ENCODE peak calls at places on chromosomes 7 and 10, in five cellular contexts. L is heart right ventricle, G is caudate nucleus, C is GM23338, P is GM23248. K is an unnamed sample.

GRCh38 chr7:75533926-75534325 is 41.8 kb downstream of the SPDYE5 start:
- DNase-seq in L (no peak), P (no peak), C (no peak), G (no peak), K (peak)

GRCh38 chr10:18233775-18234174 is 93.6 kb downstream of the CACNB2 start:
- DNase-seq in L (peak), G (no peak), C (peak), P (no peak), K (no peak)

GRCh38 chr7:39749177-39749576 is 125.8 kb downstream of the RALA start:
- DNase-seq in P (peak), L (no peak), G (no peak), C (no peak), K (no peak)

GRCh38 chr7:102236592-102237287 is 49.9 kb upstream of the SH2B2 start:
- DNase-seq in C (peak), G (no peak), P (peak), L (peak), K (peak)

GRCh38 chr10:120559800-120560199 is 102.8 kb downstream of the PLPP4 start:
- DNase-seq in P (no peak), C (no peak), L (no peak), G (no peak), K (no peak)

GRCh38 chr10:71222541-71223364 is 10.4 kb downstream of the UNC5B start:
- DNase-seq in L (no peak), C (peak), P (peak), G (no peak), K (no peak)

GRCh38 chr10:33706191-33706590 is 371.7 kb upstream of the NRP1 start:
- DNase-seq in C (no peak), G (no peak), L (peak), P (peak), K (no peak)

GRCh38 chr10:44986670-44987069 is 8.1 kb upstream of the DEPP1 start:
- DNase-seq in G (no peak), P (no peak), L (peak), C (no peak), K (no peak)

GRCh38 chr10:30534465-30535144 is 94.9 kb downstream of the LYZL2 start:
- DNase-seq in G (peak), C (peak), L (peak), P (peak), K (peak)

GRCh38 chr10:76036962-76037361 is 605.5 kb downstream of the LRMDA start:
- DNase-seq in C (no peak), P (no peak), G (no peak), L (no peak), K (no peak)

GRCh38 chr7:6393667-6394056 is 54.1 kb downstream of the DAGLB start:
- DNase-seq in P (no peak), G (no peak), C (no peak), L (no peak), K (no peak)

GRCh38 chr10:31262672-31263071 is 56.3 kb upstream of the ZEB1 start:
- DNase-seq in C (no peak), G (no peak), L (peak), P (peak), K (peak)

GRCh38 chr7:47513741-47514241 is 68.1 kb downstream of the TNS3 start:
- DNase-seq in G (no peak), C (no peak), L (no peak), P (peak), K (no peak)

GRCh38 chr10:98528166-98528784 is 81.5 kb upstream of the HPS1 start:
- DNase-seq in P (peak), L (no peak), C (no peak), G (no peak), K (no peak)

GRCh38 chr10:105068497-105068896 is 427.4 kb downstream of the SORCS3 start:
- DNase-seq in C (no peak), L (no peak), P (peak), G (no peak), K (no peak)

GRCh38 chr7:12221414-12221813 is 10.3 kb downstream of the TMEM106B start:
- DNase-seq in L (no peak), G (no peak), P (no peak), C (no peak), K (no peak)

GRCh38 chr7:21912931-21913780 is 32.5 kb downstream of the CDCA7L start:
- DNase-seq in L (no peak), P (no peak), C (no peak), G (no peak), K (no peak)

GRCh38 chr10:110042181-110042580 is 34.4 kb downstream of the ADD3 start:
- DNase-seq in L (no peak), P (peak), G (no peak), C (no peak), K (no peak)

GRCh38 chr7:116582806-116583444 is 58.1 kb downstream of the CAV1 start:
- DNase-seq in C (no peak), L (peak), G (no peak), P (peak), K (no peak)

GRCh38 chr7:119640861-119641260 is 632.1 kb upstream of the KCND2 start:
- DNase-seq in L (no peak), C (no peak), G (no peak), P (no peak), K (no peak)

GRCh38 chr7:47501406-47501805 is 80.5 kb downstream of the TNS3 start:
- DNase-seq in C (no peak), G (no peak), P (peak), L (no peak), K (no peak)

GRCh38 chr10:58894929-58895328 is 281.5 kb upstream of the PHYHIPL start:
- DNase-seq in G (no peak), P (no peak), C (peak), L (peak), K (no peak)

GRCh38 chr10:43145313-43145712 is 7.1 kb downstream of the CSGALNACT2 start:
- DNase-seq in C (no peak), P (no peak), L (no peak), G (no peak), K (no peak)

GRCh38 chr10:1209355-1209979 is 153.3 kb downstream of the WDR37 start:
- DNase-seq in C (no peak), L (no peak), P (no peak), G (peak), K (no peak)

GRCh38 chr7:110531186-110531585 is 559.7 kb upstream of the LRRN3 start:
- DNase-seq in L (no peak), P (no peak), G (no peak), C (no peak), K (no peak)

GRCh38 chr7:12297709-12298108 is 86.6 kb downstream of the TMEM106B start:
- DNase-seq in L (no peak), C (peak), G (no peak), P (no peak), K (no peak)

GRCh38 chr7:23530355-23530754 is 1.4 kb downstream of the TRA2A start:
- DNase-seq in G (no peak), P (peak), L (no peak), C (peak), K (no peak)

GRCh38 chr7:128108641-128109423 is 77.6 kb upstream of the LRRC4 start:
- DNase-seq in P (no peak), G (peak), C (no peak), L (no peak), K (peak)

DNA sequence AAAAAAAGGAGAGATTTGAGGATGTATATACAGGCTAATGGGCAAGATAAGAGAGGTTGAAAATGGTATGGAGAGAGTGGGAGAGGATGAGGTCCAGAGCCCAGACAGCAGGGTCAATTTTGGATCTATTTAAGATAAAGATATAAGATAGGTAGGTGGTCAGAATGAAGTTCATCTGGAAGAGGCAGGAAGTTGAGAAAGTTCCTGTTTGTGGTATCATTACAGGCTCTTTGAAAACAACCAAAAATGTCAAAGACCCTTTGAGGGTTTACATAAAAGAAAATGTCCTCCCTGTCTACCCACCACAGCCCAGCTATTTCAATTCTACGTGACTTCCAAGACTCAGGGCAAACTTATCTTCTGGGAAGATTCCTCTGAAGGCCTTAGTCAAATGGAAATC is 7.5 kb downstream of the CEP41 start:
- DNase-seq in C (no peak), P (no peak), L (no peak), G (no peak), K (no peak)
- H3K27ac ChIP-seq in C (no peak), P (no peak), L (no peak), G (no peak), K (no peak)

GRCh38 chr10:3893904-3894563 is 109.0 kb upstream of the KLF6 start:
- DNase-seq in C (no peak), L (no peak), G (no peak), P (no peak), K (no peak)
- H3K27ac ChIP-seq in C (no peak), L (no peak), G (no peak), P (peak), K (no peak)

GRCh38 chr7:35771776-35772175 is 29.1 kb upstream of the SEPTIN7 start:
- DNase-seq in G (no peak), L (no peak), C (no peak), P (no peak), K (no peak)
- H3K27ac ChIP-seq in G (no peak), L (no peak), C (no peak), P (no peak), K (no peak)

GRCh38 chr10:87753995-87754866 is 63.8 kb downstream of the ATAD1 start:
- DNase-seq in G (no peak), L (no peak), C (no peak), P (no peak), K (no peak)

GRCh38 chr10:87750817-87751216 is 67.2 kb downstream of the ATAD1 start:
- DNase-seq in L (no peak), P (no peak), G (no peak), C (no peak), K (no peak)

GRCh38 chr10:87752571-87752970 is 65.5 kb downstream of the ATAD1 start:
- DNase-seq in L (no peak), P (peak), C (no peak), G (no peak), K (no peak)

GRCh38 chr10:87750001-87750651 is 67.9 kb downstream of the ATAD1 start:
- DNase-seq in G (no peak), L (no peak), P (peak), C (no peak), K (no peak)

GRCh38 chr10:87751274-87751673 is 66.8 kb downstream of the ATAD1 start:
- DNase-seq in C (no peak), P (no peak), L (no peak), G (no peak), K (no peak)
- H3K27ac ChIP-seq in C (no peak), P (peak), L (no peak), G (no peak), K (no peak)

GRCh38 chr7:74343281-74344127 is 54.3 kb downstream of the CLIP2 start:
- DNase-seq in P (peak), G (peak), C (no peak), L (no peak), K (peak)
- H3K27ac ChIP-seq in P (peak), G (no peak), C (no peak), L (no peak), K (no peak)

GRCh38 chr7:139732471-139733167 is 45.2 kb downstream of the HIPK2 start:
- DNase-seq in C (no peak), L (no peak), P (no peak), G (no peak), K (no peak)
- H3K27ac ChIP-seq in C (no peak), L (peak), P (peak), G (peak), K (peak)

DNA sequence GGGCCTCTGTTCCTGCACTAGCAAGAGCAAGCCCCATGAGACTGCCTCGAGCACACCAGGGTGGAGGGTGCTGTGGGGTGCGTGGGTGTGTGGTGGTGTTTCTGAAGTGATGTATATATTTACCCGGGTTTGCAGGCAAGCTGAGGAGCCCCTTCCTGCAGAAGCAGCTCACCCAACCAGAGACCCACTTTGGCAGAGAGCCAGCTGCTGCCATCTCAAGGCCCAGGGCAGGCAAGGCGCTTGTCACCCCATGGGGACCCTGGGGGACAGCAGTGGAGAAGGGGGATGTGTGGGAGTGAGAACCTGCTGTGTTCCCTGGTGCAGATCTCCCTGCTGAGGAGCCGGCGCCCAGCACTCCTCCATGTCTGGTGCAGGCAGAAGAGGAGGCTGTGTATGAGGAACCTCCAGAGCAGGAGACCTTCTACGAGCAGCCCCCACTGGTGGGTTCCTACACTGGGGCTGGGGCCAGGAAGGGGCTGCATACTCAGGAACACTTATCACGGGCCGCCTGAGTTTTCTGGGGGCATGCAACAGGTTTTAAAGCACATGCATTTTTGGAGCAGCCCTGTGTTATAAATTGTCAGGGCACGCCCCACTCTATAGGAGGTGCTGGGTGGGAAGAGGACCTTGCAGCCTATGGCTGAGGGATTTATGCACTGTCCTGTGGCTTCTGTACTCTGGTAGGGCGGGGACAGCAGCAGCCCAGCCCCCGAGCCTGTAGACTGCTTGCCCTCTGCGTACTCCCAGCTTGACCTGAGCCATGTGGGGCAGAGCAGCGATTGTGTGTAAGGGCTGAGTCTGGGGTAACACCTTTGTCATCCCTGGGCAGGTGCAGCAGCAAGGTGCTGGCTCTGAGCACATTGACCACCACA is 5.9 kb downstream of the PGAM2 start:
- DNase-seq in C (no peak), P (no peak), L (no peak), G (no peak), K (peak)
- H3K27ac ChIP-seq in C (no peak), P (no peak), L (peak), G (no peak), K (no peak)

GRCh38 chr10:84076540-84077195 is 62.6 kb upstream of the GHITM start:
- DNase-seq in P (peak), G (no peak), C (peak), L (no peak), K (no peak)

GRCh38 chr10:84074521-84074920 is 64.8 kb upstream of the GHITM start:
- DNase-seq in G (no peak), C (no peak), L (no peak), P (no peak), K (no peak)

GRCh38 chr10:84077728-84078127 is 61.6 kb upstream of the GHITM start:
- DNase-seq in G (no peak), L (no peak), C (no peak), P (no peak), K (no peak)

GRCh38 chr10:84076047-84076388 is 63.3 kb upstream of the GHITM start:
- DNase-seq in P (peak), C (no peak), G (no peak), L (no peak), K (no peak)

GRCh38 chr10:84075226-84076046 is 63.9 kb upstream of the GHITM start:
- DNase-seq in C (peak), G (no peak), P (peak), L (no peak), K (no peak)
- H3K27ac ChIP-seq in C (no peak), G (no peak), P (peak), L (peak), K (no peak)

K was measured in aorta.